ENCODE peak calls at places on chromosomes 7 and 10, in four cellular contexts. L, R, F and O are unnamed samples.

GRCh38 chr7:113796557-113796956 is 122.3 kb downstream of the PPP1R3A start:
- DNase-seq in L (peak), F (no peak), R (no peak), O (no peak)

GRCh38 chr7:20053334-20054104 is 163.7 kb downstream of the MACC1 start:
- DNase-seq in L (no peak), R (no peak), F (no peak), O (no peak)

GRCh38 chr7:115068220-115068619 is 146.3 kb downstream of the MDFIC start:
- DNase-seq in L (no peak), R (no peak), F (no peak), O (no peak)

GRCh38 chr10:36362257-36362656 is 720.2 kb upstream of the FZD8 start:
- DNase-seq in F (no peak), L (no peak), R (no peak), O (no peak)

GRCh38 chr10:104735469-104735868 is 94.4 kb downstream of the SORCS3 start:
- DNase-seq in F (no peak), L (no peak), R (no peak), O (no peak)

GRCh38 chr7:132527467-132528410 is 48.5 kb downstream of the PLXNA4 start:
- DNase-seq in F (no peak), R (no peak), L (no peak), O (no peak)

GRCh38 chr10:129446182-129446581 is 20.9 kb upstream of the MGMT start:
- DNase-seq in F (no peak), R (no peak), L (no peak), O (no peak)

GRCh38 chr10:16360001-16360400 is 76.8 kb upstream of the PTER start:
- DNase-seq in L (no peak), F (no peak), R (no peak), O (no peak)

GRCh38 chr10:95308389-95309302 is 17.8 kb upstream of the PDLIM1 start:
- DNase-seq in F (no peak), R (peak), L (no peak), O (no peak)

GRCh38 chr10:116274141-116274861 is 1.3 kb upstream of the GFRA1 start:
- DNase-seq in L (no peak), F (no peak), R (no peak), O (no peak)

GRCh38 chr7:100407285-100408180 is 21.0 kb downstream of the ZCWPW1 start:
- DNase-seq in L (peak), F (peak), R (peak), O (no peak)

GRCh38 chr7:952548-953441 is 1.7 kb downstream of the ADAP1 start:
- DNase-seq in L (no peak), F (no peak), R (no peak), O (no peak)

GRCh38 chr10:96833220-96834001 is 1.3 kb downstream of the LCOR start:
- DNase-seq in L (no peak), R (peak), F (no peak), O (no peak)

GRCh38 chr10:29443745-29444523 is 155.1 kb downstream of the LYZL1 start:
- DNase-seq in R (peak), L (no peak), F (no peak), O (no peak)

GRCh38 chr10:55500931-55501559 is 700.0 kb upstream of the PCDH15 start:
- DNase-seq in L (no peak), R (peak), F (no peak), O (no peak)

GRCh38 chr7:141271451-141271850 is 197.6 kb downstream of the TMEM178B start:
- DNase-seq in F (no peak), R (no peak), L (no peak), O (no peak)

GRCh38 chr10:130456616-130457015 is 320.4 kb downstream of the GLRX3 start:
- DNase-seq in F (no peak), R (no peak), L (no peak), O (no peak)

GRCh38 chr7:116337800-116338199 is 127.5 kb downstream of the TES start:
- DNase-seq in L (no peak), R (no peak), F (no peak), O (no peak)

GRCh38 chr7:91083855-91084644 is 180.2 kb upstream of the FZD1 start:
- DNase-seq in R (no peak), F (no peak), L (no peak), O (no peak)

GRCh38 chr10:48599830-48600134 is 5.1 kb downstream of the ARHGAP22 start:
- DNase-seq in L (no peak), F (no peak), R (no peak), O (no peak)
- TF ChIP-seq SPI1 in L (no peak), F (no peak), R (no peak), O (no peak)

GRCh38 chr7:94591185-94591584 is 64.7 kb downstream of the SGCE start:
- DNase-seq in F (no peak), L (no peak), R (no peak), O (no peak)
- TF ChIP-seq SPI1 in F (peak), L (peak), R (peak), O (peak)

GRCh38 chr10:78729810-78730209 is 339.0 kb upstream of the ZMIZ1 start:
- DNase-seq in L (no peak), F (no peak), R (no peak), O (no peak)
- TF ChIP-seq SPI1 in L (peak), F (no peak), R (no peak), O (no peak)

GRCh38 chr10:31660301-31660700 is 268.3 kb downstream of the ARHGAP12 start:
- DNase-seq in F (no peak), L (no peak), R (no peak), O (no peak)
- TF ChIP-seq SPI1 in F (no peak), L (no peak), R (no peak), O (no peak)

GRCh38 chr10:102245101-102245931 is at the start of gene GBF1:
- DNase-seq in L (peak), R (peak), F (peak), O (peak)

GRCh38 chr10:102245932-102246251 is 560 bp downstream of the GBF1 start:
- DNase-seq in L (no peak), F (no peak), R (no peak), O (no peak)

GRCh38 chr10:102243304-102243703 is 2.0 kb upstream of the PITX3 start:
- DNase-seq in L (no peak), R (no peak), F (no peak), O (no peak)

GRCh38 chr10:102247724-102248123 is 2.4 kb downstream of the GBF1 start:
- DNase-seq in R (no peak), L (no peak), F (no peak), O (no peak)

GRCh38 chr10:102246261-102246660 is 929 bp downstream of the GBF1 start:
- DNase-seq in F (no peak), R (no peak), L (no peak), O (no peak)
- TF ChIP-seq SPI1 in F (no peak), R (no peak), L (no peak), O (peak)

DNA sequence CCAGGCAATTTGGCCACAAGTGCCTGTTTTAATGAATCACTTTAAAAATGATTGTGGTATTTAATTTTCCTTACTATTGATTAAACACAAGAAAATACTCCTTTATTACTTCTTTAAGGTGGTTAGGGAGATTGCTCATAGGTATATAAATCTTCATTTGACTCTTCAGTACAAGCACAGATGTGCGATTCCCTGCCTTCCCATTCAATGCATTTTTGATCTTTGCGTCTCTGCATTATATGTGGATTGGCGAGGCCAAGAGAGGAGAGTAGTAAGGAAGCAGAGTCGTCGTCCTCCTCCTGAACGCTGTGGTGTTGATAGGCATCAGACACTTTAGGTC is 683.7 kb downstream of the LRMDA start:
- DNase-seq in R (no peak), L (no peak), F (no peak), O (no peak)
- TF ChIP-seq SPI1 in R (no peak), L (no peak), F (no peak), O (no peak)

DNA sequence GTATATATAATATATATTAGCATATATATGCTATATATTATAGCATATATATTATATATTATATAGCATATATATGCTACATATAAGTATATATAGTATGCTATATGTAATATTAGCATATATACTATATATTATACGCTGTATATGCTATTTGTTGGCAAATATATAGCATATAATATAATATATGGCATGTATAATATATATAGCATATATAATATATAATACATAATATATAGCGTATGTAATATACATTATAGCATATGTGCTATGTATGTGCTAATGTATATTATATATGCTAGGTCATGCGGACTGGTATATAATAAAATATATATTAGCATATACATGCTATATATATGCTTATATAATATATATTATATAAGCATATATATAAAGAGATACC is 72.8 kb downstream of the KMT2E start:
- DNase-seq in R (no peak), F (no peak), L (no peak), O (no peak)
- TF ChIP-seq SPI1 in R (no peak), F (no peak), L (no peak), O (no peak)

DNA sequence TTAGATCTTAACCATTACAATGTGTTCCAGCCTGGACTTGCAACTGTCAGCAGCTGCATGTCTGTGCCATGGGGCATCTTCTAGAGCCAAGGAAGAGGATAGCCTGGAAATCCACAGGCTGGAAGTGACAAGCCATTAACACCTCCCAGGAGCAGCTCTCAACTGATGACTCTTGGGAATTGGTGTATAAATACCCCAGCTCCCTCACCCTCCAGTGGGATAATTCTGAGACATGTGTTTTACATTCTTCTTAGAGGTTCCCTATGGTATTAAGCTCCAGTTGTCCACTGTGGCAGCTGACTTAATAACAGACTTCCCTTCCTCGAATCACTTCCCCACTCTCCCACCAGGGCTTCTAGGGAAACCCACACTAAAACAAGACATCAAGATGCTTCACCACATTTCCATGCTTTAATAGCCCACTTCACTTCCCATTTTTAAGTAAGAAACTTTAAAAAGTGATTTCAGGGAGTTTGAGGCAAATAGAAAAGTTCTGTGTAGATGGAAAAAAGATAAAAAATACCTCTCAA is 47.2 kb downstream of the FAM107B start:
- DNase-seq in F (no peak), R (no peak), L (no peak), O (no peak)
- TF ChIP-seq SPI1 in F (no peak), R (no peak), L (peak), O (no peak)